ENCODE peak calls at places on chromosomes 11 and 22, in four cellular contexts. F, A, E and S are unnamed samples.
A peak's percentile ranks its signal among the peaks of the same experiment; 100 is the strongest.

GRCh38 chr11:69524291-69524882 is 42.9 kb downstream of the LINC01488 start:
- DNase-seq in F (no peak), A (no peak), E (peak; percentile 51), S (no peak)

GRCh38 chr11:105915036-105915435 is 107.0 kb downstream of the MSANTD4 start:
- DNase-seq in F (no peak), A (no peak), E (no peak), S (no peak)

GRCh38 chr11:128568166-128568778 is 19.1 kb downstream of the ETS1 start:
- DNase-seq in F (no peak), A (no peak), E (no peak), S (no peak)

GRCh38 chr11:100403817-100404216 is 283.3 kb upstream of the ARHGAP42 start:
- DNase-seq in F (no peak), A (no peak), E (no peak), S (no peak)

GRCh38 chr11:19763315-19763714 is 50.7 kb downstream of the NAV2 start:
- DNase-seq in F (no peak), A (no peak), E (no peak), S (no peak)

GRCh38 chr11:32053151-32053550 is 37.7 kb upstream of the RCN1 start:
- DNase-seq in F (no peak), A (no peak), E (peak; percentile 29), S (no peak)

GRCh38 chr11:69218946-69219720 is 63.4 kb downstream of the SMIM38 start:
- DNase-seq in F (no peak), A (no peak), E (no peak), S (no peak)

GRCh38 chr11:78731008-78731407 is 156.3 kb upstream of the NARS2 start:
- DNase-seq in F (no peak), A (no peak), E (no peak), S (no peak)

GRCh38 chr11:117923275-117923674 is 5.9 kb downstream of the TMPRSS13 start:
- DNase-seq in F (no peak), A (no peak), E (no peak), S (no peak)

GRCh38 chr11:58968251-58968711 is 29.0 kb downstream of the GLYATL1 start:
- DNase-seq in F (no peak), A (no peak), E (no peak), S (no peak)

GRCh38 chr11:47946682-47947575 is 33.4 kb upstream of the PTPRJ start:
- DNase-seq in F (no peak), A (no peak), E (peak; percentile 83), S (no peak)

GRCh38 chr11:1041149-1041467 is 4.6 kb upstream of the MUC6 start:
- DNase-seq in F (no peak), A (no peak), E (no peak), S (no peak)

GRCh38 chr22:18976197-18976751 is 40.2 kb upstream of the PRODH start:
- DNase-seq in F (no peak), A (no peak), E (no peak), S (no peak)

GRCh38 chr11:68263444-68264035 is 8.2 kb downstream of the C11orf24 start:
- DNase-seq in F (no peak), A (no peak), E (no peak), S (no peak)

GRCh38 chr22:28231423-28231822 is 312.4 kb upstream of the PITPNB start:
- DNase-seq in F (no peak), A (no peak), E (peak; percentile 32), S (no peak)

GRCh38 chr11:125918140-125918840 is 14.0 kb downstream of the DDX25 start:
- DNase-seq in F (no peak), A (no peak), E (no peak), S (no peak)

GRCh38 chr22:23233084-23233501 is 52.8 kb downstream of the BCR start:
- DNase-seq in F (no peak), A (no peak), E (no peak), S (no peak)

GRCh38 chr22:40572976-40573375 is 63.5 kb downstream of the MRTFA start:
- DNase-seq in F (no peak), A (no peak), E (peak; percentile 50), S (no peak)